ENCODE peak calls at places on chromosomes 4 and X, in six cellular contexts. One of them, this sample, is unnamed.

GRCh38 chrX:50068293-50068568 is 132.6 kb downstream of the AKAP4 start:
- DNase-seq in stomach: no peak
- DNase-seq in HL-60: no peak
- DNase-seq in sigmoid colon: no peak
- DNase-seq in H1: no peak
- DNase-seq in GM23338: no peak
- DNase-seq in this sample: no peak

GRCh38 chr4:57131849-57132745 is 21.9 kb upstream of the IGFBP7 start:
- DNase-seq in stomach: no peak
- DNase-seq in HL-60: no peak
- DNase-seq in sigmoid colon: no peak
- DNase-seq in GM23338: peak
- DNase-seq in H1: no peak
- DNase-seq in this sample: no peak

GRCh38 chrX:34063616-34064015 is 68.5 kb downstream of the FAM47A start:
- DNase-seq in sigmoid colon: no peak
- DNase-seq in HL-60: no peak
- DNase-seq in H1: no peak
- DNase-seq in stomach: no peak
- DNase-seq in GM23338: no peak
- DNase-seq in this sample: no peak

GRCh38 chr4:16596267-16596666 is 302.2 kb downstream of the LDB2 start:
- DNase-seq in HL-60: no peak
- DNase-seq in GM23338: no peak
- DNase-seq in stomach: no peak
- DNase-seq in sigmoid colon: no peak
- DNase-seq in H1: no peak
- DNase-seq in this sample: no peak

GRCh38 chr4:6692806-6693205 is 872 bp upstream of the S100P start:
- DNase-seq in GM23338: no peak
- DNase-seq in stomach: no peak
- DNase-seq in H1: no peak
- DNase-seq in HL-60: no peak
- DNase-seq in sigmoid colon: no peak
- DNase-seq in this sample: no peak

GRCh38 chr4:148376151-148376550 is 66.1 kb downstream of the NR3C2 start:
- DNase-seq in HL-60: peak
- DNase-seq in stomach: peak
- DNase-seq in sigmoid colon: peak
- DNase-seq in GM23338: no peak
- DNase-seq in H1: no peak
- DNase-seq in this sample: no peak

GRCh38 chr4:139331185-139331584 is 28.9 kb upstream of the NDUFC1 start:
- DNase-seq in HL-60: no peak
- DNase-seq in H1: no peak
- DNase-seq in stomach: no peak
- DNase-seq in sigmoid colon: no peak
- DNase-seq in GM23338: no peak
- DNase-seq in this sample: no peak

GRCh38 chrX:125826774-125827451 is 339.2 kb downstream of the DCAF12L2 start:
- DNase-seq in HL-60: no peak
- DNase-seq in H1: no peak
- DNase-seq in sigmoid colon: no peak
- DNase-seq in stomach: no peak
- DNase-seq in GM23338: no peak
- DNase-seq in this sample: no peak

GRCh38 chrX:71671043-71671829 is 3.9 kb downstream of the LOC101059915 start:
- DNase-seq in stomach: no peak
- DNase-seq in GM23338: no peak
- DNase-seq in sigmoid colon: no peak
- DNase-seq in H1: no peak
- DNase-seq in HL-60: peak
- DNase-seq in this sample: no peak

GRCh38 chr4:126223784-126224407 is 909.1 kb downstream of the FAT4 start:
- DNase-seq in HL-60: no peak
- DNase-seq in GM23338: peak
- DNase-seq in sigmoid colon: no peak
- DNase-seq in stomach: no peak
- DNase-seq in H1: no peak
- DNase-seq in this sample: no peak

GRCh38 chrX:150038356-150038755 is 100.1 kb upstream of the EOLA2 start:
- DNase-seq in HL-60: no peak
- DNase-seq in H1: no peak
- DNase-seq in GM23338: no peak
- DNase-seq in sigmoid colon: no peak
- DNase-seq in stomach: no peak
- DNase-seq in this sample: no peak

GRCh38 chr4:108247511-108248088 is 78.9 kb upstream of the LEF1 start:
- DNase-seq in HL-60: no peak
- DNase-seq in stomach: no peak
- DNase-seq in GM23338: peak
- DNase-seq in sigmoid colon: no peak
- DNase-seq in H1: peak
- DNase-seq in this sample: no peak

GRCh38 chrX:129478516-129478915 is 44.8 kb downstream of the SMARCA1 start:
- DNase-seq in stomach: no peak
- DNase-seq in sigmoid colon: peak
- DNase-seq in H1: no peak
- DNase-seq in GM23338: no peak
- DNase-seq in HL-60: no peak
- DNase-seq in this sample: no peak

GRCh38 chrX:20217279-20217678 is 49.4 kb downstream of the RPS6KA3 start:
- DNase-seq in H1: no peak
- DNase-seq in GM23338: no peak
- DNase-seq in sigmoid colon: no peak
- DNase-seq in HL-60: no peak
- DNase-seq in stomach: no peak
- DNase-seq in this sample: no peak

GRCh38 chr4:15333692-15334633 is 93.9 kb upstream of the C1QTNF7 start:
- DNase-seq in GM23338: no peak
- DNase-seq in stomach: no peak
- DNase-seq in HL-60: no peak
- DNase-seq in sigmoid colon: no peak
- DNase-seq in H1: no peak
- DNase-seq in this sample: no peak

GRCh38 chrX:45716747-45717146 is 516.1 kb upstream of the DIPK2B start:
- DNase-seq in stomach: no peak
- DNase-seq in HL-60: no peak
- DNase-seq in H1: no peak
- DNase-seq in sigmoid colon: no peak
- DNase-seq in GM23338: no peak
- DNase-seq in this sample: no peak

GRCh38 chr4:171279131-171279530 is 534.1 kb upstream of the GALNTL6 start:
- DNase-seq in GM23338: no peak
- DNase-seq in stomach: no peak
- DNase-seq in HL-60: no peak
- DNase-seq in H1: no peak
- DNase-seq in sigmoid colon: no peak
- DNase-seq in this sample: no peak
- TF ChIP-seq POLR2AphosphoS5 in GM23338: no peak
- TF ChIP-seq POLR2AphosphoS5 in stomach: no peak
- TF ChIP-seq POLR2AphosphoS5 in HL-60: no peak
- TF ChIP-seq POLR2AphosphoS5 in H1: no peak
- TF ChIP-seq POLR2AphosphoS5 in sigmoid colon: no peak
- TF ChIP-seq POLR2AphosphoS5 in this sample: no peak

GRCh38 chrX:1249101-1249887 is 19.3 kb upstream of the CSF2RA start:
- DNase-seq in GM23338: peak
- DNase-seq in HL-60: peak
- DNase-seq in stomach: peak
- DNase-seq in H1: peak
- DNase-seq in sigmoid colon: peak
- DNase-seq in this sample: no peak
- TF ChIP-seq POLR2AphosphoS5 in GM23338: peak
- TF ChIP-seq POLR2AphosphoS5 in HL-60: peak
- TF ChIP-seq POLR2AphosphoS5 in stomach: no peak
- TF ChIP-seq POLR2AphosphoS5 in H1: peak
- TF ChIP-seq POLR2AphosphoS5 in sigmoid colon: no peak
- TF ChIP-seq POLR2AphosphoS5 in this sample: no peak

GRCh38 chr4:79604152-79604551 is 196.1 kb upstream of the GK2 start:
- DNase-seq in H1: no peak
- DNase-seq in HL-60: no peak
- DNase-seq in stomach: no peak
- DNase-seq in GM23338: no peak
- DNase-seq in sigmoid colon: no peak
- DNase-seq in this sample: no peak
- TF ChIP-seq POLR2AphosphoS5 in H1: no peak
- TF ChIP-seq POLR2AphosphoS5 in HL-60: no peak
- TF ChIP-seq POLR2AphosphoS5 in stomach: no peak
- TF ChIP-seq POLR2AphosphoS5 in GM23338: no peak
- TF ChIP-seq POLR2AphosphoS5 in sigmoid colon: no peak
- TF ChIP-seq POLR2AphosphoS5 in this sample: no peak

DNA sequence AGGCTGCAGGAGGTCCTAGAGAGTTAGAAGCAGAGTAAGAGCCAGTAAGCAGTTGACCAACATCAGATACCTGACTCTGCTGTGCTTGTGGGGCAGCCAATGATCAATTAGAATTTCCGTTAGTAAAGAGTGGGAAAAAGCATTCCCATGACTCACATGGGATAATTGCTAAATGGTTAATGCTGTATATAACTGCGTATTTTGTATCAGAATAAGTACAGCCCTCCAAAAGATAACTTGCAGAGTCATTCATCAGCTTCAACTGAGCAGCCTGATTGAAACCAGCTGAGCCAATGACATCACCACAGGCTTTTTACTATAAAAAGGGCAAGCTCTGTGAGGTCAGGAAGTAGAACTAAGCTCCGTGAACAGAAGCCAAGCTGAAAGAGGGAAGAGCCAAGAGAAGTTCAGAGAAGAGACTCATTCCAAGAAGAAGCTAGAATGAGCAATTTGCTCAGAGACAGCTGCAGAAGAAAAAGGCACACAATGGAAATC is 67.9 kb downstream of the PPP3CA start:
- DNase-seq in H1: no peak
- DNase-seq in stomach: no peak
- DNase-seq in GM23338: no peak
- DNase-seq in HL-60: peak
- DNase-seq in sigmoid colon: peak
- DNase-seq in this sample: no peak
- TF ChIP-seq POLR2AphosphoS5 in H1: no peak
- TF ChIP-seq POLR2AphosphoS5 in stomach: no peak
- TF ChIP-seq POLR2AphosphoS5 in GM23338: no peak
- TF ChIP-seq POLR2AphosphoS5 in HL-60: no peak
- TF ChIP-seq POLR2AphosphoS5 in sigmoid colon: peak
- TF ChIP-seq POLR2AphosphoS5 in this sample: no peak

GRCh38 chr4:151677193-151677592 is 83.6 kb downstream of the GATB start:
- DNase-seq in HL-60: no peak
- DNase-seq in H1: no peak
- DNase-seq in GM23338: no peak
- DNase-seq in stomach: no peak
- DNase-seq in sigmoid colon: no peak
- DNase-seq in this sample: no peak

GRCh38 chr4:151676301-151676700 is 84.5 kb downstream of the GATB start:
- DNase-seq in GM23338: no peak
- DNase-seq in HL-60: no peak
- DNase-seq in sigmoid colon: no peak
- DNase-seq in H1: no peak
- DNase-seq in stomach: no peak
- DNase-seq in this sample: no peak

GRCh38 chr4:151674804-151675290 is 86.0 kb downstream of the GATB start:
- DNase-seq in H1: peak
- DNase-seq in GM23338: peak
- DNase-seq in sigmoid colon: peak
- DNase-seq in stomach: peak
- DNase-seq in HL-60: no peak
- DNase-seq in this sample: no peak

GRCh38 chr4:151673913-151674520 is 86.8 kb downstream of the GATB start:
- DNase-seq in GM23338: no peak
- DNase-seq in sigmoid colon: no peak
- DNase-seq in HL-60: no peak
- DNase-seq in stomach: peak
- DNase-seq in H1: no peak
- DNase-seq in this sample: no peak

DNA sequence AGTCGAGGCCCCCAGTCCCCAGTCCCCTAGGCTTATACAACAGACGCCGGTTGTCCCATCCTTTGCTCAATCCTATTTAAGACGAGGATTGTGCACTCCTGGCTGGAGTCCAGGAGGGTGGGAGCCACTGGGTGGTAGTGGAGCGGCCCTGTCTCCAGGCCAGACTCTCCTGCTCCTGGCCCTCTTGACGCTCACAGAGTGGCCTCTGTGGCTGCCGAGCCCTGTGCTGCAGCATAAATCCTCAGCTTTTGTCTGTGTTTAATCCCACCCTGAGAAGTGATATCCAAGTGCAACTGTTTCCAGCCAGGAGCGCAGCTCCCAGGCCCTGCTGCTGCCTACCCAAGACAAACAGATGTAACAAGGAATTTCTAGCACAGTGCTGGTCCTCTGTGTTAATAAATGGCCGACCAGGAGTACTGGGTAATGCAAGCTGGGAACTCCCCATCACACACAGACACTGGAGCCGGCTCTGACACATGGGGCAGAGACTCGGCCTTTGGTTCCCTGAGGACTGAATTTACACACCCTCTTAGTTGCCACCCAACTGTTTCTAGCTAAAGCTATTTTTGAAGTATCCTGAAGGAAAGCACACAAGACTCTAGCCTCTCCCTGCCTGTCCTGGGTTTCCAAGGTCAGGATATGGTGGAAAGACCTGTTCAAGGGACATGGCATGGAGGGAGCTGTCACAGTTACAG is 85.3 kb downstream of the GATB start:
- DNase-seq in H1: no peak
- DNase-seq in GM23338: no peak
- DNase-seq in stomach: no peak
- DNase-seq in HL-60: no peak
- DNase-seq in sigmoid colon: no peak
- DNase-seq in this sample: no peak
- TF ChIP-seq POLR2AphosphoS5 in H1: no peak
- TF ChIP-seq POLR2AphosphoS5 in GM23338: no peak
- TF ChIP-seq POLR2AphosphoS5 in stomach: no peak
- TF ChIP-seq POLR2AphosphoS5 in HL-60: no peak
- TF ChIP-seq POLR2AphosphoS5 in sigmoid colon: no peak
- TF ChIP-seq POLR2AphosphoS5 in this sample: no peak

GRCh38 chr4:88803600-88804096 is 106.0 kb upstream of the NAP1L5 start:
- DNase-seq in stomach: no peak
- DNase-seq in GM23338: no peak
- DNase-seq in H1: no peak
- DNase-seq in HL-60: no peak
- DNase-seq in sigmoid colon: peak
- DNase-seq in this sample: no peak
- TF ChIP-seq POLR2AphosphoS5 in stomach: peak
- TF ChIP-seq POLR2AphosphoS5 in GM23338: no peak
- TF ChIP-seq POLR2AphosphoS5 in H1: no peak
- TF ChIP-seq POLR2AphosphoS5 in HL-60: no peak
- TF ChIP-seq POLR2AphosphoS5 in sigmoid colon: peak
- TF ChIP-seq POLR2AphosphoS5 in this sample: no peak

DNA sequence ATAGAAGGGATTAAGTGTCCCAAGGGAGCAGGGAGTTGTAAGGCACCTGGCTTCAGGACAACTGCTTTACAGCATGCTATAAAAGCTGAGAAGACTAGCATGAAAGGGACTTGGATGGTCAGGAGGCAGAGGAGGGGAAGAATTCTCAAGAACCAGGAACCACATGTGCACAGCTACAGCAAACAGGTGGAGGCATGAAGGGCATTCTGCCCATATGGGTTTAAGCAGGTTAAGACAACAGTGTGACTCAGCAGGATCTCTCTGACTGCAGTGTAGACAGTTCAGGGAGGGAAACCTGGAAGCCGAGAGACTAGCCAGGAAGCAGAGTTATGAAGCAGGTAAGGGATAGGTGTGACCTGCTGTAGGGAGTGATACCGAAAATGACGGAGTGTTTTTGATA is 117.0 kb downstream of the DHRSX start:
- DNase-seq in H1: no peak
- DNase-seq in GM23338: no peak
- DNase-seq in sigmoid colon: no peak
- DNase-seq in stomach: peak
- DNase-seq in HL-60: no peak
- DNase-seq in this sample: no peak
- TF ChIP-seq POLR2AphosphoS5 in H1: no peak
- TF ChIP-seq POLR2AphosphoS5 in GM23338: no peak
- TF ChIP-seq POLR2AphosphoS5 in sigmoid colon: no peak
- TF ChIP-seq POLR2AphosphoS5 in stomach: no peak
- TF ChIP-seq POLR2AphosphoS5 in HL-60: no peak
- TF ChIP-seq POLR2AphosphoS5 in this sample: no peak

GRCh38 chr4:3765271-3766206 is 646 bp upstream of the ADRA2C start:
- DNase-seq in H1: peak
- DNase-seq in stomach: peak
- DNase-seq in GM23338: peak
- DNase-seq in HL-60: peak
- DNase-seq in sigmoid colon: no peak
- DNase-seq in this sample: peak
- TF ChIP-seq POLR2AphosphoS5 in H1: no peak
- TF ChIP-seq POLR2AphosphoS5 in stomach: no peak
- TF ChIP-seq POLR2AphosphoS5 in GM23338: no peak
- TF ChIP-seq POLR2AphosphoS5 in HL-60: no peak
- TF ChIP-seq POLR2AphosphoS5 in sigmoid colon: no peak
- TF ChIP-seq POLR2AphosphoS5 in this sample: no peak

This sample was measured in GM12891.